ENCODE peak calls at places on chromosomes 16 and 17, in seven cellular contexts. One of them, this sample, is unnamed.

GRCh38 chr16:59330030-59330670 is 596.0 kb upstream of the GOT2 start:
- DNase-seq in left ventricle myocardium superior: no peak
- DNase-seq in activated T-helper 1 cell treated with Interleukin-2 at 50 U/mL for 16 hours: no peak
- DNase-seq in activated T-cell treated with anti-CD3 and anti-CD28 coated beads, Interleukin-2, amount 50 U/mL, for 72 hours: no peak
- DNase-seq in stomach: no peak
- DNase-seq in NAMALWA: no peak
- DNase-seq in GM04504: peak
- DNase-seq in this sample: no peak

GRCh38 chr17:29037739-29038465 is 5.0 kb upstream of the PIPOX start:
- DNase-seq in NAMALWA: no peak
- DNase-seq in stomach: no peak
- DNase-seq in GM04504: no peak
- DNase-seq in activated T-cell treated with anti-CD3 and anti-CD28 coated beads, Interleukin-2, amount 50 U/mL, for 72 hours: no peak
- DNase-seq in left ventricle myocardium superior: no peak
- DNase-seq in activated T-helper 1 cell treated with Interleukin-2 at 50 U/mL for 16 hours: no peak
- DNase-seq in this sample: no peak

GRCh38 chr17:78759969-78760352 is 22.1 kb downstream of the CYTH1 start:
- DNase-seq in activated T-helper 1 cell treated with Interleukin-2 at 50 U/mL for 16 hours: no peak
- DNase-seq in stomach: no peak
- DNase-seq in GM04504: no peak
- DNase-seq in activated T-cell treated with anti-CD3 and anti-CD28 coated beads, Interleukin-2, amount 50 U/mL, for 72 hours: no peak
- DNase-seq in NAMALWA: peak
- DNase-seq in left ventricle myocardium superior: no peak
- DNase-seq in this sample: no peak

GRCh38 chr17:59846391-59847165 is 46.2 kb downstream of the TUBD1 start:
- DNase-seq in activated T-cell treated with anti-CD3 and anti-CD28 coated beads, Interleukin-2, amount 50 U/mL, for 72 hours: no peak
- DNase-seq in left ventricle myocardium superior: peak
- DNase-seq in NAMALWA: peak
- DNase-seq in activated T-helper 1 cell treated with Interleukin-2 at 50 U/mL for 16 hours: no peak
- DNase-seq in GM04504: no peak
- DNase-seq in stomach: peak
- DNase-seq in this sample: peak

GRCh38 chr17:36848008-36848902 is 89.0 kb upstream of the LHX1 start:
- DNase-seq in GM04504: no peak
- DNase-seq in activated T-cell treated with anti-CD3 and anti-CD28 coated beads, Interleukin-2, amount 50 U/mL, for 72 hours: no peak
- DNase-seq in NAMALWA: no peak
- DNase-seq in stomach: no peak
- DNase-seq in activated T-helper 1 cell treated with Interleukin-2 at 50 U/mL for 16 hours: no peak
- DNase-seq in left ventricle myocardium superior: no peak
- DNase-seq in this sample: no peak

GRCh38 chr16:68343137-68343536 is 32.3 kb downstream of the PRMT7 start:
- DNase-seq in activated T-helper 1 cell treated with Interleukin-2 at 50 U/mL for 16 hours: no peak
- DNase-seq in NAMALWA: no peak
- DNase-seq in activated T-cell treated with anti-CD3 and anti-CD28 coated beads, Interleukin-2, amount 50 U/mL, for 72 hours: no peak
- DNase-seq in GM04504: no peak
- DNase-seq in stomach: no peak
- DNase-seq in left ventricle myocardium superior: no peak
- DNase-seq in this sample: no peak

GRCh38 chr16:56989988-56990387 is 631 bp downstream of the NLRC5 start:
- DNase-seq in activated T-cell treated with anti-CD3 and anti-CD28 coated beads, Interleukin-2, amount 50 U/mL, for 72 hours: no peak
- DNase-seq in GM04504: no peak
- DNase-seq in stomach: no peak
- DNase-seq in activated T-helper 1 cell treated with Interleukin-2 at 50 U/mL for 16 hours: no peak
- DNase-seq in NAMALWA: no peak
- DNase-seq in left ventricle myocardium superior: no peak
- DNase-seq in this sample: no peak

GRCh38 chr16:85151603-85152413 is 39.5 kb upstream of the CIBAR2 start:
- DNase-seq in NAMALWA: peak
- DNase-seq in GM04504: no peak
- DNase-seq in activated T-helper 1 cell treated with Interleukin-2 at 50 U/mL for 16 hours: no peak
- DNase-seq in left ventricle myocardium superior: peak
- DNase-seq in stomach: peak
- DNase-seq in activated T-cell treated with anti-CD3 and anti-CD28 coated beads, Interleukin-2, amount 50 U/mL, for 72 hours: no peak
- DNase-seq in this sample: no peak

GRCh38 chr17:35849469-35850348 is 19.0 kb downstream of the HEATR9 start:
- DNase-seq in activated T-cell treated with anti-CD3 and anti-CD28 coated beads, Interleukin-2, amount 50 U/mL, for 72 hours: peak
- DNase-seq in GM04504: peak
- DNase-seq in left ventricle myocardium superior: no peak
- DNase-seq in NAMALWA: peak
- DNase-seq in stomach: peak
- DNase-seq in activated T-helper 1 cell treated with Interleukin-2 at 50 U/mL for 16 hours: peak
- DNase-seq in this sample: peak

GRCh38 chr16:81623365-81624102 is 155.6 kb upstream of the PLCG2 start:
- DNase-seq in left ventricle myocardium superior: no peak
- DNase-seq in NAMALWA: peak
- DNase-seq in GM04504: no peak
- DNase-seq in stomach: peak
- DNase-seq in activated T-helper 1 cell treated with Interleukin-2 at 50 U/mL for 16 hours: peak
- DNase-seq in activated T-cell treated with anti-CD3 and anti-CD28 coated beads, Interleukin-2, amount 50 U/mL, for 72 hours: peak
- DNase-seq in this sample: no peak

GRCh38 chr17:76468634-76469010 is 1.2 kb downstream of the AANAT start:
- DNase-seq in stomach: no peak
- DNase-seq in left ventricle myocardium superior: no peak
- DNase-seq in activated T-helper 1 cell treated with Interleukin-2 at 50 U/mL for 16 hours: no peak
- DNase-seq in activated T-cell treated with anti-CD3 and anti-CD28 coated beads, Interleukin-2, amount 50 U/mL, for 72 hours: no peak
- DNase-seq in GM04504: no peak
- DNase-seq in NAMALWA: no peak
- DNase-seq in this sample: no peak

GRCh38 chr17:44086364-44087311 is 16.1 kb downstream of the G6PC3 start:
- DNase-seq in left ventricle myocardium superior: no peak
- DNase-seq in activated T-cell treated with anti-CD3 and anti-CD28 coated beads, Interleukin-2, amount 50 U/mL, for 72 hours: peak
- DNase-seq in NAMALWA: no peak
- DNase-seq in stomach: no peak
- DNase-seq in activated T-helper 1 cell treated with Interleukin-2 at 50 U/mL for 16 hours: peak
- DNase-seq in GM04504: peak
- DNase-seq in this sample: no peak

GRCh38 chr17:44502598-44503079 is 567 bp downstream of the GPATCH8 start:
- DNase-seq in activated T-cell treated with anti-CD3 and anti-CD28 coated beads, Interleukin-2, amount 50 U/mL, for 72 hours: no peak
- DNase-seq in activated T-helper 1 cell treated with Interleukin-2 at 50 U/mL for 16 hours: no peak
- DNase-seq in GM04504: no peak
- DNase-seq in left ventricle myocardium superior: no peak
- DNase-seq in NAMALWA: no peak
- DNase-seq in stomach: peak
- DNase-seq in this sample: no peak

GRCh38 chr17:9364837-9365430 is 210.7 kb downstream of the STX8 start:
- DNase-seq in stomach: no peak
- DNase-seq in activated T-helper 1 cell treated with Interleukin-2 at 50 U/mL for 16 hours: no peak
- DNase-seq in left ventricle myocardium superior: no peak
- DNase-seq in activated T-cell treated with anti-CD3 and anti-CD28 coated beads, Interleukin-2, amount 50 U/mL, for 72 hours: no peak
- DNase-seq in NAMALWA: no peak
- DNase-seq in GM04504: no peak
- DNase-seq in this sample: no peak

GRCh38 chr17:70278846-70279465 is 109.6 kb downstream of the KCNJ2 start:
- DNase-seq in stomach: no peak
- DNase-seq in activated T-cell treated with anti-CD3 and anti-CD28 coated beads, Interleukin-2, amount 50 U/mL, for 72 hours: no peak
- DNase-seq in left ventricle myocardium superior: no peak
- DNase-seq in NAMALWA: no peak
- DNase-seq in activated T-helper 1 cell treated with Interleukin-2 at 50 U/mL for 16 hours: no peak
- DNase-seq in GM04504: no peak
- DNase-seq in this sample: no peak

GRCh38 chr17:13561606-13562270 is 40.0 kb downstream of the HS3ST3A1 start:
- DNase-seq in NAMALWA: no peak
- DNase-seq in GM04504: no peak
- DNase-seq in stomach: no peak
- DNase-seq in activated T-cell treated with anti-CD3 and anti-CD28 coated beads, Interleukin-2, amount 50 U/mL, for 72 hours: no peak
- DNase-seq in activated T-helper 1 cell treated with Interleukin-2 at 50 U/mL for 16 hours: no peak
- DNase-seq in left ventricle myocardium superior: no peak
- DNase-seq in this sample: no peak

GRCh38 chr17:5422505-5422904 is 2.5 kb downstream of the RPAIN start:
- DNase-seq in activated T-helper 1 cell treated with Interleukin-2 at 50 U/mL for 16 hours: no peak
- DNase-seq in left ventricle myocardium superior: no peak
- DNase-seq in activated T-cell treated with anti-CD3 and anti-CD28 coated beads, Interleukin-2, amount 50 U/mL, for 72 hours: no peak
- DNase-seq in stomach: no peak
- DNase-seq in GM04504: peak
- DNase-seq in NAMALWA: no peak
- DNase-seq in this sample: no peak

GRCh38 chr16:89183975-89184684 is 12.6 kb downstream of the CDH15 start:
- DNase-seq in stomach: no peak
- DNase-seq in activated T-helper 1 cell treated with Interleukin-2 at 50 U/mL for 16 hours: no peak
- DNase-seq in GM04504: no peak
- DNase-seq in NAMALWA: no peak
- DNase-seq in activated T-cell treated with anti-CD3 and anti-CD28 coated beads, Interleukin-2, amount 50 U/mL, for 72 hours: no peak
- DNase-seq in left ventricle myocardium superior: no peak
- DNase-seq in this sample: no peak

GRCh38 chr17:77735051-77735340 is 223.5 kb upstream of the TNRC6C start:
- DNase-seq in NAMALWA: no peak
- DNase-seq in activated T-cell treated with anti-CD3 and anti-CD28 coated beads, Interleukin-2, amount 50 U/mL, for 72 hours: no peak
- DNase-seq in activated T-helper 1 cell treated with Interleukin-2 at 50 U/mL for 16 hours: no peak
- DNase-seq in GM04504: no peak
- DNase-seq in left ventricle myocardium superior: peak
- DNase-seq in stomach: no peak
- DNase-seq in this sample: no peak

GRCh38 chr17:44788139-44788538 is 29.4 kb downstream of the ADAM11 start:
- DNase-seq in activated T-helper 1 cell treated with Interleukin-2 at 50 U/mL for 16 hours: no peak
- DNase-seq in stomach: no peak
- DNase-seq in left ventricle myocardium superior: no peak
- DNase-seq in activated T-cell treated with anti-CD3 and anti-CD28 coated beads, Interleukin-2, amount 50 U/mL, for 72 hours: no peak
- DNase-seq in GM04504: no peak
- DNase-seq in NAMALWA: no peak
- DNase-seq in this sample: no peak

GRCh38 chr17:80592243-80592642 is 47.6 kb downstream of the RPTOR start:
- DNase-seq in NAMALWA: no peak
- DNase-seq in GM04504: no peak
- DNase-seq in left ventricle myocardium superior: no peak
- DNase-seq in stomach: no peak
- DNase-seq in activated T-cell treated with anti-CD3 and anti-CD28 coated beads, Interleukin-2, amount 50 U/mL, for 72 hours: no peak
- DNase-seq in activated T-helper 1 cell treated with Interleukin-2 at 50 U/mL for 16 hours: no peak
- DNase-seq in this sample: no peak

GRCh38 chr17:37731056-37731455 is 13.8 kb downstream of the HNF1B start:
- DNase-seq in NAMALWA: no peak
- DNase-seq in activated T-helper 1 cell treated with Interleukin-2 at 50 U/mL for 16 hours: no peak
- DNase-seq in left ventricle myocardium superior: no peak
- DNase-seq in GM04504: no peak
- DNase-seq in stomach: no peak
- DNase-seq in activated T-cell treated with anti-CD3 and anti-CD28 coated beads, Interleukin-2, amount 50 U/mL, for 72 hours: no peak
- DNase-seq in this sample: no peak

GRCh38 chr16:57747996-57748395 is 12.4 kb downstream of the KATNB1 start:
- DNase-seq in activated T-helper 1 cell treated with Interleukin-2 at 50 U/mL for 16 hours: no peak
- DNase-seq in activated T-cell treated with anti-CD3 and anti-CD28 coated beads, Interleukin-2, amount 50 U/mL, for 72 hours: no peak
- DNase-seq in left ventricle myocardium superior: no peak
- DNase-seq in NAMALWA: no peak
- DNase-seq in stomach: no peak
- DNase-seq in GM04504: no peak
- DNase-seq in this sample: no peak

GRCh38 chr17:16107165-16107770 is 107.6 kb downstream of the TTC19 start:
- DNase-seq in NAMALWA: no peak
- DNase-seq in activated T-cell treated with anti-CD3 and anti-CD28 coated beads, Interleukin-2, amount 50 U/mL, for 72 hours: no peak
- DNase-seq in left ventricle myocardium superior: no peak
- DNase-seq in stomach: no peak
- DNase-seq in activated T-helper 1 cell treated with Interleukin-2 at 50 U/mL for 16 hours: no peak
- DNase-seq in GM04504: no peak
- DNase-seq in this sample: no peak

GRCh38 chr17:80513892-80514291 is 30.7 kb upstream of the RPTOR start:
- DNase-seq in GM04504: no peak
- DNase-seq in left ventricle myocardium superior: no peak
- DNase-seq in NAMALWA: no peak
- DNase-seq in activated T-cell treated with anti-CD3 and anti-CD28 coated beads, Interleukin-2, amount 50 U/mL, for 72 hours: no peak
- DNase-seq in activated T-helper 1 cell treated with Interleukin-2 at 50 U/mL for 16 hours: no peak
- DNase-seq in stomach: no peak
- DNase-seq in this sample: no peak

GRCh38 chr17:80845863-80846671 is 145.6 kb upstream of the CHMP6 start:
- DNase-seq in activated T-helper 1 cell treated with Interleukin-2 at 50 U/mL for 16 hours: no peak
- DNase-seq in NAMALWA: no peak
- DNase-seq in GM04504: no peak
- DNase-seq in activated T-cell treated with anti-CD3 and anti-CD28 coated beads, Interleukin-2, amount 50 U/mL, for 72 hours: no peak
- DNase-seq in stomach: no peak
- DNase-seq in left ventricle myocardium superior: peak
- DNase-seq in this sample: no peak

GRCh38 chr17:44928136-44928535 is 12.8 kb upstream of the GFAP start:
- DNase-seq in stomach: no peak
- DNase-seq in activated T-helper 1 cell treated with Interleukin-2 at 50 U/mL for 16 hours: no peak
- DNase-seq in left ventricle myocardium superior: no peak
- DNase-seq in activated T-cell treated with anti-CD3 and anti-CD28 coated beads, Interleukin-2, amount 50 U/mL, for 72 hours: no peak
- DNase-seq in NAMALWA: no peak
- DNase-seq in GM04504: no peak
- DNase-seq in this sample: no peak

This sample was measured in lung.